ENCODE peak calls at places on chromosomes 5 and 9, in six cellular contexts. W, D, H, E, L and K are unnamed samples.

GRCh38 chr9:72232778-72233177 is 83.5 kb downstream of the GDA start:
- DNase-seq in D (no peak), W (no peak), H (no peak), E (no peak), L (no peak), K (no peak)

GRCh38 chr9:76592105-76593010 is 133.4 kb downstream of the GCNT1 start:
- DNase-seq in E (no peak), H (no peak), L (no peak), W (no peak), D (no peak), K (peak; percentile 89)

GRCh38 chr5:74243634-74244033 is 396.9 kb downstream of the ENC1 start:
- DNase-seq in W (no peak), E (no peak), H (peak; percentile 61), L (no peak), D (no peak), K (no peak)

GRCh38 chr9:4859035-4859434 is 66.3 kb downstream of the RCL1 start:
- DNase-seq in W (no peak), L (no peak), E (no peak), H (no peak), D (no peak), K (no peak)

GRCh38 chr5:3068401-3068800 is 316.9 kb upstream of the IRX2 start:
- DNase-seq in E (no peak), L (no peak), H (no peak), W (no peak), D (no peak), K (no peak)

GRCh38 chr9:97578846-97579245 is 54.3 kb downstream of the TSTD2 start:
- DNase-seq in W (no peak), L (no peak), D (no peak), E (no peak), H (no peak), K (no peak)

GRCh38 chr5:79074641-79075040 is 5.1 kb downstream of the BHMT2 start:
- DNase-seq in D (peak; percentile 31), W (peak; percentile 6), E (no peak), H (no peak), L (no peak), K (peak; percentile 62)

GRCh38 chr9:19020886-19021285 is 12.1 kb downstream of the SAXO1 start:
- DNase-seq in W (no peak), E (no peak), D (no peak), L (no peak), H (no peak), K (no peak)

GRCh38 chr5:132054031-132054696 is 6.3 kb upstream of the IL3 start:
- DNase-seq in E (no peak), H (no peak), W (no peak), D (no peak), L (no peak), K (no peak)

GRCh38 chr9:7223981-7224380 is 466.2 kb downstream of the KDM4C start:
- DNase-seq in D (no peak), L (no peak), W (no peak), E (no peak), H (no peak), K (no peak)

GRCh38 chr9:37283730-37284235 is 138.7 kb upstream of the GRHPR start:
- DNase-seq in H (peak; percentile 41), W (peak; percentile 63), D (peak; percentile 4), E (no peak), L (peak; percentile 72), K (peak; percentile 11)

GRCh38 chr9:131585375-131585774 is 40.1 kb downstream of the PRRT1B start:
- DNase-seq in H (no peak), L (no peak), W (no peak), E (no peak), D (no peak), K (peak; percentile 94)

GRCh38 chr9:27436234-27436633 is 87.9 kb upstream of the IFNK start:
- DNase-seq in E (no peak), L (no peak), W (peak; percentile 86), H (no peak), D (peak; percentile 95), K (no peak)

GRCh38 chr5:148336704-148337435 is 1.5 kb downstream of the SPINK9 start:
- DNase-seq in H (no peak), D (no peak), E (no peak), L (peak; percentile 8), W (no peak), K (peak; percentile 17)

GRCh38 chr5:159891371-159891770 is 24.9 kb upstream of the ADRA1B start:
- DNase-seq in D (no peak), E (no peak), W (no peak), L (no peak), H (no peak), K (no peak)

GRCh38 chr5:2981652-2982051 is 230.2 kb upstream of the IRX2 start:
- DNase-seq in E (no peak), H (no peak), D (no peak), W (no peak), L (no peak), K (no peak)

GRCh38 chr9:75918154-75918553 is 27.7 kb downstream of the PCSK5 start:
- DNase-seq in L (no peak), D (no peak), H (no peak), W (no peak), E (no peak), K (no peak)

GRCh38 chr5:72246239-72246580 is 73.8 kb downstream of the MRPS27 start:
- DNase-seq in H (peak; percentile 68), W (peak; percentile 52), D (no peak), E (peak; percentile 75), L (no peak), K (peak; percentile 16)

GRCh38 chr9:127022913-127023665 is 99.3 kb downstream of the ANGPTL2 start:
- DNase-seq in H (no peak), W (no peak), L (no peak), E (no peak), D (no peak), K (no peak)

GRCh38 chr5:38515648-38516047 is 40.8 kb downstream of the LIFR start:
- DNase-seq in E (peak; percentile 6), D (peak; percentile 17), W (peak; percentile 29), L (no peak), H (peak; percentile 20), K (no peak)

GRCh38 chr5:177382423-177383029 is 1.7 kb upstream of the SLC34A1 start:
- DNase-seq in D (no peak), H (peak; percentile 37), E (no peak), L (no peak), W (peak; percentile 59), K (peak; percentile 53)

GRCh38 chr9:23769307-23769935 is 56.6 kb downstream of the ELAVL2 start:
- DNase-seq in W (no peak), L (no peak), H (no peak), D (no peak), E (no peak), K (no peak)

GRCh38 chr5:138440226-138441073 is 1.6 kb downstream of the REEP2 start:
- DNase-seq in L (no peak), E (no peak), W (no peak), H (no peak), D (no peak), K (no peak)

GRCh38 chr9:17116400-17116837 is 18.4 kb upstream of the CNTLN start:
- DNase-seq in E (no peak), D (peak; percentile 20), L (no peak), H (peak; percentile 46), W (peak; percentile 52), K (peak; percentile 67)

GRCh38 chr9:16154570-16155078 is 601.8 kb downstream of the CCDC171 start:
- DNase-seq in L (no peak), H (peak; percentile 40), W (peak; percentile 27), D (no peak), E (peak; percentile 5), K (peak; percentile 60)

GRCh38 chr5:106759581-106759980 is 911.2 kb downstream of the EFNA5 start:
- DNase-seq in E (no peak), W (peak; percentile 11), D (no peak), H (peak; percentile 8), L (no peak), K (no peak)

GRCh38 chr5:56211298-56211865 is 21.7 kb downstream of the ANKRD55 start:
- DNase-seq in H (peak; percentile 86), L (no peak), W (peak; percentile 88), D (peak; percentile 99), E (no peak), K (no peak)

GRCh38 chr9:89945133-89945532 is 340.3 kb downstream of the GADD45G start:
- DNase-seq in H (no peak), D (no peak), W (no peak), L (no peak), E (peak; percentile 1), K (no peak)
- TF ChIP-seq MYC in H (no peak), D (no peak), W (no peak), L (no peak), E (no peak), K (no peak)

GRCh38 chr9:121499427-121500164 is at the start of gene GGTA1:
- DNase-seq in H (peak; percentile 52), W (peak; percentile 33), D (no peak), L (no peak), E (peak; percentile 19), K (peak; percentile 57)
- TF ChIP-seq MYC in H (no peak), W (no peak), D (no peak), L (no peak), E (no peak), K (no peak)

GRCh38 chr5:142549834-142550233 is 136.1 kb downstream of the FGF1 start:
- DNase-seq in D (no peak), E (no peak), W (no peak), H (no peak), L (no peak), K (no peak)

GRCh38 chr5:142547445-142548374 is 138.2 kb downstream of the FGF1 start:
- DNase-seq in W (no peak), D (no peak), E (no peak), L (no peak), H (no peak), K (no peak)

GRCh38 chr5:142550471-142550870 is 135.4 kb downstream of the FGF1 start:
- DNase-seq in E (no peak), D (no peak), L (no peak), H (no peak), W (no peak), K (no peak)

GRCh38 chr5:142548739-142549275 is 137.1 kb downstream of the FGF1 start:
- DNase-seq in H (peak; percentile 97), W (peak; percentile 93), E (peak; percentile 80), L (peak; percentile 12), D (peak; percentile 88), K (peak; percentile 86)

DNA sequence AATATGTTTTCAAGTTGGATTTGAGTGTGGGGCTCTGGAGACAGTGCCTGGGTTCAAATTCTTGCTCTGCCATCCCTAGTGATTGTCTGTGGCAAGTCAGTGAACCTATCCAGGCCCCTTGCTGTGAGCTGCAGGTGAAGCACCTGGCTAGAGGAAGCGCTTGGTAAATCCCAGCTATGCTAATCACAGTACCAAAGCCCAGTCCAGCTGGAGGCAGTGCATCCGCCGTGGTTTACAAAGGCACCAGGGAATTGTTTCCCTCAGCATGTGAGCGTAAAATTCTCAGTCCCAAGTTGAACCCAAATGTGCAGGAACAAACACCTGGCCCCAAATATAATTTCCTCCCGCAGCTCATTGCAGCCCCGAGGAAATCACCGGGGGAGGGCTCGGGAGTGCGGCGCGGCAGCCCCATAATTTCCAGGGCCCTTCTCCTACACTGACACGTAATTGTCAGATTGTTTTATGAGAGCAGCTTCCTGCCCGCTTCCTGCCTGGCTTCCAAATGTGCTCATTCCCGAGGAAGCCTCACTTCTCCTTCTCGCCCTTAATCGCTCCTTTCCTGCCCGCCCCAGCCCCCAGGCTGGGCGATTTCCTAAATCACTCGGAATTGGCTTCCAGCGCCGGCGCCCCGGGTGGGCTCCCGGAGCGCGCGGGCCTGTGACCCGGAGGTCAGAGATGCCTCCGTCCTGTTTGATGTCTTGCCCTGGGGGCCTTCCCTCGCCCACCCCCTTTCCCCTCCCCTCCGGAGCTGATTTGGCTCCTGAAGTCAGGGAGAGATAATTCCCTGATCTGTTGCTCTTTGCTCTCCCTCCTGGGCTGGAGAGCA is 134.4 kb downstream of the FGF1 start:
- DNase-seq in L (no peak), H (no peak), D (no peak), W (no peak), E (no peak), K (no peak)
- TF ChIP-seq MYC in L (no peak), H (no peak), D (no peak), W (no peak), E (no peak), K (no peak)

GRCh38 chr5:151587796-151588606 is 3.1 kb downstream of the FAT2 start:
- DNase-seq in H (no peak), L (no peak), E (no peak), D (no peak), W (no peak), K (no peak)
- TF ChIP-seq MYC in H (no peak), L (no peak), E (no peak), D (no peak), W (no peak), K (no peak)